ENCODE peak calls at places on chromosomes 3 and 15, in seven cellular contexts. E is B cell, J is AG04449, U is AG09319, Q is psoas muscle, V is heart left ventricle, G is BJ. A is an unnamed sample.
A peak's percentile ranks its signal among the peaks of the same experiment; 100 is the strongest.

GRCh38 chr3:44468572-44469520 is 8.6 kb downstream of the ZNF445 start:
- DNase-seq in E (no peak), J (no peak), U (no peak), Q (no peak), V (no peak), G (no peak), A (no peak)

GRCh38 chr15:69298697-69299441 is at the start of gene PAQR5:
- DNase-seq in E (peak; percentile 52), J (no peak), U (no peak), Q (peak; percentile 31), V (peak; percentile 35), G (no peak), A (no peak)

GRCh38 chr3:94226058-94226457 is 163.2 kb downstream of the NSUN3 start:
- DNase-seq in E (no peak), J (peak; percentile 41), U (no peak), Q (no peak), V (no peak), G (no peak), A (no peak)

GRCh38 chr3:169060037-169060436 is 603.5 kb downstream of the MECOM start:
- DNase-seq in E (no peak), J (no peak), U (no peak), Q (no peak), V (no peak), G (no peak), A (no peak)

GRCh38 chr3:98903099-98903498 is 1.6 kb upstream of the DCBLD2 start:
- DNase-seq in E (no peak), J (no peak), U (no peak), Q (no peak), V (no peak), G (no peak), A (no peak)

GRCh38 chr3:116378077-116378476 is 67.2 kb downstream of the LSAMP start:
- DNase-seq in E (no peak), J (no peak), U (no peak), Q (no peak), V (no peak), G (no peak), A (no peak)

GRCh38 chr3:14461748-14462324 is 59.4 kb downstream of the SLC6A6 start:
- DNase-seq in E (peak; percentile 69), J (no peak), U (no peak), Q (no peak), V (peak; percentile 63), G (no peak), A (no peak)

GRCh38 chr15:48778338-48778730 is 32.5 kb downstream of the CEP152 start:
- DNase-seq in E (no peak), J (no peak), U (no peak), Q (no peak), V (no peak), G (no peak), A (no peak)

GRCh38 chr3:114092151-114093000 is 35.8 kb downstream of the QTRT2 start:
- DNase-seq in E (no peak), J (no peak), U (no peak), Q (no peak), V (no peak), G (no peak), A (no peak)

GRCh38 chr3:133487920-133488540 is 85.5 kb upstream of the CDV3 start:
- DNase-seq in E (no peak), J (no peak), U (no peak), Q (no peak), V (no peak), G (no peak), A (no peak)

GRCh38 chr15:76737573-76737972 is 167.6 kb downstream of the SCAPER start:
- DNase-seq in E (no peak), J (no peak), U (no peak), Q (no peak), V (no peak), G (no peak), A (no peak)

GRCh38 chr15:61856295-61856694 is 204.0 kb downstream of the VPS13C start:
- DNase-seq in E (no peak), J (no peak), U (no peak), Q (no peak), V (no peak), G (no peak), A (no peak)

GRCh38 chr3:132421832-132422231 is 4.5 kb downstream of the DNAJC13 start:
- DNase-seq in E (no peak), J (peak; percentile 23), U (no peak), Q (no peak), V (no peak), G (no peak), A (no peak)

GRCh38 chr3:143595456-143596077 is 252.7 kb downstream of the SLC9A9 start:
- DNase-seq in E (peak; percentile 38), J (no peak), U (no peak), Q (no peak), V (no peak), G (no peak), A (no peak)

GRCh38 chr3:127951276-127951675 is 36.2 kb downstream of the KBTBD12 start:
- DNase-seq in E (no peak), J (no peak), U (no peak), Q (no peak), V (peak; percentile 44), G (no peak), A (peak; percentile 7)

GRCh38 chr3:156787926-156788663 is 38.1 kb upstream of the LEKR1 start:
- DNase-seq in E (no peak), J (peak; percentile 91), U (peak; percentile 72), Q (no peak), V (no peak), G (peak; percentile 90), A (peak; percentile 93)

GRCh38 chr3:171878441-171879225 is 35.5 kb downstream of the TMEM212 start:
- DNase-seq in E (no peak), J (no peak), U (no peak), Q (no peak), V (no peak), G (no peak), A (peak; percentile 34)

GRCh38 chr3:42490243-42490642 is 12.2 kb upstream of the VIPR1 start:
- DNase-seq in E (no peak), J (no peak), U (no peak), Q (no peak), V (peak; percentile 83), G (no peak), A (no peak)

GRCh38 chr3:141949972-141950371 is 73.5 kb downstream of the ATP1B3 start:
- DNase-seq in E (no peak), J (no peak), U (no peak), Q (no peak), V (no peak), G (no peak), A (no peak)

GRCh38 chr3:122508135-122508914 is 6.4 kb downstream of the KPNA1 start:
- DNase-seq in E (no peak), J (no peak), U (no peak), Q (no peak), V (no peak), G (no peak), A (no peak)

GRCh38 chr15:26996250-26996649 is 25.3 kb downstream of the GABRG3 start:
- DNase-seq in E (no peak), J (no peak), U (no peak), Q (no peak), V (no peak), G (no peak), A (no peak)

GRCh38 chr15:92869977-92870644 is 30.0 kb upstream of the CHD2 start:
- DNase-seq in E (no peak), J (no peak), U (no peak), Q (no peak), V (no peak), G (no peak), A (no peak)

GRCh38 chr3:58577269-58577821 is at the start of gene FAM107A:
- DNase-seq in E (no peak), J (no peak), U (peak; percentile 74), Q (no peak), V (peak; percentile 76), G (peak; percentile 46), A (peak; percentile 40)
- TF ChIP-seq CTCF in E (no peak), J (peak; percentile 22), U (peak; percentile 62), Q (no peak), V (no peak), G (peak; percentile 62), A (peak; percentile 40)

GRCh38 chr3:86562095-86562494 is 428.9 kb downstream of the VGLL3 start:
- DNase-seq in E (no peak), J (no peak), U (no peak), Q (no peak), V (no peak), G (no peak), A (no peak)

GRCh38 chr3:86563358-86563970 is 427.5 kb downstream of the VGLL3 start:
- DNase-seq in E (no peak), J (peak; percentile 4), U (no peak), Q (no peak), V (no peak), G (peak; percentile 5), A (peak; percentile 5)
- TF ChIP-seq CTCF in E (peak; percentile 66), J (peak; percentile 39), U (peak; percentile 57), Q (peak; percentile 44), V (peak; percentile 41), G (peak; percentile 68), A (peak; percentile 53)

GRCh38 chr3:634511-634910 is 437.9 kb downstream of the CHL1 start:
- DNase-seq in E (no peak), J (no peak), U (no peak), Q (no peak), V (no peak), G (no peak), A (no peak)

GRCh38 chr3:635393-635792 is 438.8 kb downstream of the CHL1 start:
- DNase-seq in E (no peak), J (no peak), U (no peak), Q (no peak), V (no peak), G (no peak), A (no peak)

GRCh38 chr3:632571-633170 is 436.1 kb downstream of the CHL1 start:
- DNase-seq in E (peak; percentile 5), J (no peak), U (no peak), Q (no peak), V (peak; percentile 22), G (no peak), A (peak; percentile 0)
- TF ChIP-seq CTCF in E (peak; percentile 74), J (peak; percentile 30), U (peak; percentile 8), Q (peak; percentile 50), V (peak; percentile 57), G (peak; percentile 4), A (peak; percentile 44)

GRCh38 chr3:135916310-135916709 is 49.2 kb upstream of the PPP2R3A start:
- DNase-seq in E (no peak), J (no peak), U (no peak), Q (no peak), V (no peak), G (no peak), A (no peak)

GRCh38 chr3:135920275-135920674 is 45.3 kb upstream of the PPP2R3A start:
- DNase-seq in E (no peak), J (no peak), U (no peak), Q (no peak), V (no peak), G (no peak), A (no peak)

GRCh38 chr3:135915206-135915605 is 50.3 kb upstream of the PPP2R3A start:
- DNase-seq in E (no peak), J (no peak), U (no peak), Q (no peak), V (no peak), G (no peak), A (no peak)

GRCh38 chr3:135917076-135917475 is 48.5 kb upstream of the PPP2R3A start:
- DNase-seq in E (no peak), J (no peak), U (no peak), Q (no peak), V (no peak), G (no peak), A (no peak)

DNA sequence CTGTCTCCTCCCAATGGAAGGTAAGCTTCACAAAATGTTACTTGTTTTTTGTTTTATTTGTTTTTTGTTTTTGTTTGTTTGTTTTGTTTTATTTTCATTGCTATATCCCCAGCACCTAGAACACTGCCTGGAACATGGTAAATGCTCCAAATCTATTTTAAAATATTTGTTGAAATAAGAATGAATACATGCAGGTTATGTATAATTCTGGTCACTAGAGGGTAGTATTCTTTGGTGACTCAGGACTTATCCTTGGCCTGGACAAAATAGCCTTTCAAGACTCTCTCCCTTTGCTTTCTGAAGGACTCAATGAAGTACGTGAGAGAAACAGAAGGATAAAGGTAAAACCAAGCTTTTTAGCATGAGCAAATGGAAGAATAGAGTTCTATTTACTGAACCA is 46.9 kb upstream of the PPP2R3A start:
- DNase-seq in E (no peak), J (no peak), U (no peak), Q (no peak), V (no peak), G (no peak), A (peak; percentile 31)
- TF ChIP-seq CTCF in E (no peak), J (peak; percentile 42), U (peak; percentile 51), Q (peak; percentile 69), V (peak; percentile 46), G (peak; percentile 56), A (peak; percentile 53)